ENCODE peak calls at places on chromosomes 16 and 17, in ten cellular contexts. O is NCI-H774, P is right atrium auricular region, V is OCI-LY7, W is H9, S is NCI-H1930, B is posterior vena cava, Y is GM19239, H is lower leg skin, Z is vagina. X is an unnamed sample.

GRCh38 chr16:84379731-84380369 is 11.5 kb downstream of the ATP2C2 start:
- DNase-seq in O (no peak), P (no peak), V (no peak), W (no peak), S (no peak), B (no peak), Y (no peak), H (no peak), Z (no peak), X (peak; percentile 25)

GRCh38 chr16:88566158-88566557 is 4.0 kb upstream of the ZC3H18 start:
- DNase-seq in O (no peak), P (no peak), V (no peak), W (no peak), S (no peak), B (no peak), Y (no peak), H (no peak), Z (no peak), X (no peak)

GRCh38 chr16:84486126-84486525 is 18.3 kb downstream of the MEAK7 start:
- DNase-seq in O (no peak), P (no peak), V (no peak), W (no peak), S (no peak), B (no peak), Y (no peak), H (no peak), Z (no peak), X (peak; percentile 35)

GRCh38 chr17:73342057-73342522 is 30.3 kb upstream of the CDC42EP4 start:
- DNase-seq in O (peak; percentile 6), P (peak; percentile 77), V (no peak), W (peak; percentile 96), S (no peak), B (peak; percentile 85), Y (no peak), H (no peak), Z (no peak), X (peak; percentile 76)

GRCh38 chr16:66569827-66570405 is 3.7 kb downstream of the CMTM1 start:
- DNase-seq in O (no peak), P (no peak), V (no peak), W (no peak), S (no peak), B (no peak), Y (no peak), H (no peak), Z (no peak), X (no peak)

GRCh38 chr17:41015473-41015872 is 6.5 kb upstream of the KRTAP3-1 start:
- DNase-seq in O (no peak), P (no peak), V (no peak), W (no peak), S (no peak), B (no peak), Y (no peak), H (no peak), Z (no peak), X (no peak)

GRCh38 chr16:67544329-67544841 is 15.8 kb downstream of the RIPOR1 start:
- DNase-seq in O (no peak), P (no peak), V (no peak), W (peak; percentile 36), S (no peak), B (no peak), Y (no peak), H (no peak), Z (no peak), X (peak; percentile 54)

GRCh38 chr16:74898667-74899066 is 86.3 kb downstream of the WDR59 start:
- DNase-seq in O (no peak), P (no peak), V (no peak), W (no peak), S (no peak), B (no peak), Y (no peak), H (no peak), Z (no peak), X (no peak)

GRCh38 chr17:22454070-22454999 is 762.0 kb downstream of the KCNJ18 start:
- DNase-seq in O (no peak), P (peak; percentile 49), V (no peak), W (no peak), S (no peak), B (no peak), Y (no peak), H (no peak), Z (no peak), X (no peak)

X was measured in upper lobe of right lung.